ENCODE peak calls at places on chromosomes 6 and 20, in seven cellular contexts. X is K562, D is cardiac fibroblast, U is astrocyte of the cerebellum, G is GM20000, Y is tibial artery, J is RWPE1. S is an unnamed sample.

GRCh38 chr6:13559251-13559650 is 15.2 kb upstream of the SIRT5 start:
- DNase-seq in X (no peak), D (no peak), U (no peak), G (no peak), Y (no peak), J (no peak), S (no peak)

GRCh38 chr6:8905647-8906231 is 470.4 kb upstream of the SLC35B3 start:
- DNase-seq in X (no peak), D (no peak), U (no peak), G (no peak), Y (no peak), J (no peak), S (no peak)

GRCh38 chr20:58174708-58175287 is 53.7 kb downstream of the ANKRD60 start:
- DNase-seq in X (no peak), D (no peak), U (no peak), G (no peak), Y (peak), J (no peak), S (no peak)

GRCh38 chr20:56631318-56631989 is 2.3 kb downstream of the TFAP2C start:
- DNase-seq in X (no peak), D (no peak), U (no peak), G (no peak), Y (no peak), J (no peak), S (no peak)

GRCh38 chr6:34414999-34415858 is 10.6 kb downstream of the RPS10 start:
- DNase-seq in X (peak), D (peak), U (peak), G (peak), Y (peak), J (peak), S (peak)

GRCh38 chr20:58449703-58450138 is 60.7 kb downstream of the VAPB start:
- DNase-seq in X (no peak), D (no peak), U (no peak), G (no peak), Y (no peak), J (no peak), S (no peak)

GRCh38 chr6:145963216-145964068 is 716 bp downstream of the SHPRH start:
- DNase-seq in X (peak), D (peak), U (no peak), G (peak), Y (peak), J (peak), S (no peak)

GRCh38 chr6:153959281-153959680 is 79.8 kb upstream of the OPRM1 start:
- DNase-seq in X (no peak), D (no peak), U (no peak), G (no peak), Y (no peak), J (no peak), S (no peak)

GRCh38 chr6:71419217-71419953 is 130.8 kb downstream of the OGFRL1 start:
- DNase-seq in X (no peak), D (no peak), U (no peak), G (no peak), Y (no peak), J (no peak), S (no peak)

GRCh38 chr6:139256087-139256486 is 35.7 kb downstream of the TXLNB start:
- DNase-seq in X (no peak), D (peak), U (peak), G (no peak), Y (peak), J (no peak), S (peak)

GRCh38 chr20:13681248-13682125 is 42.8 kb upstream of the TASP1 start:
- DNase-seq in X (no peak), D (no peak), U (no peak), G (peak), Y (no peak), J (no peak), S (no peak)

GRCh38 chr20:51534764-51535386 is 7.6 kb downstream of the NFATC2 start:
- DNase-seq in X (no peak), D (no peak), U (no peak), G (no peak), Y (no peak), J (no peak), S (no peak)

GRCh38 chr6:5665173-5665572 is 341.6 kb downstream of the NRN1 start:
- DNase-seq in X (no peak), D (no peak), U (no peak), G (no peak), Y (no peak), J (no peak), S (no peak)

GRCh38 chr6:235763-236360 is 56.4 kb upstream of the DUSP22 start:
- DNase-seq in X (no peak), D (peak), U (no peak), G (no peak), Y (no peak), J (no peak), S (peak)

GRCh38 chr6:113645576-113645970 is 211.6 kb upstream of the MARCKS start:
- DNase-seq in X (no peak), D (peak), U (peak), G (no peak), Y (no peak), J (peak), S (peak)

GRCh38 chr6:35727206-35727934 is 9.5 kb upstream of the ARMC12 start:
- DNase-seq in X (peak), D (peak), U (no peak), G (no peak), Y (peak), J (peak), S (no peak)

GRCh38 chr6:128365520-128366160 is 154.8 kb downstream of the PTPRK start:
- DNase-seq in X (no peak), D (no peak), U (no peak), G (no peak), Y (no peak), J (no peak), S (no peak)

GRCh38 chr6:7671581-7671980 is 54.3 kb upstream of the BMP6 start:
- DNase-seq in X (no peak), D (peak), U (no peak), G (no peak), Y (no peak), J (no peak), S (peak)

GRCh38 chr6:7674291-7674690 is 51.6 kb upstream of the BMP6 start:
- DNase-seq in X (no peak), D (peak), U (no peak), G (no peak), Y (no peak), J (no peak), S (no peak)

GRCh38 chr6:7671076-7671475 is 54.8 kb upstream of the BMP6 start:
- DNase-seq in X (no peak), D (peak), U (no peak), G (no peak), Y (no peak), J (peak), S (no peak)

GRCh38 chr6:7672066-7673062 is 53.5 kb upstream of the BMP6 start:
- DNase-seq in X (no peak), D (peak), U (no peak), G (no peak), Y (no peak), J (no peak), S (no peak)

DNA sequence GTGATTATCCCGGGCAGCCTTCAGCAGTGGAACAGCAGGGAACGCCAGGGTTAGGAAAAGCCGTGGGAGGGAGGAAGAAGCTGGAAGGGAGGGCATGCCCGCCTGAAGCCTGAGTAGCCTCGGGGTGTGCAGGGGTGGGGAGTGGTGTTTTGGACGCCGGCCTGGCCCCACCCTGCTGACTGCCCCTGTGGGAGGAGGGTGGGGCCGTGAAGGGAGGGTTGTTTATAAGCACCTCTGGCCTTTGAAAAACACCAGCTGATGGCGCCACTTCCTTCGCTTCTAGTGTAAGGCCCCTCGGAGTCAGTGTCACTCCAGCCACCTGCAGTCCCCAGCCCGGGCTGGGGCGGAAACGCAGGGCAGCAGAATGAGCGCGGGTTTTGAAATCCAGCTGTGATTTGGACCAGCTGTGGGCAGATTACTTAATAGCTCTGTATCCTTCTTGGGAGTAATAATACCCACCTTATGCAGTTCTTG is 52.8 kb upstream of the BMP6 start:
- DNase-seq in X (peak), D (peak), U (no peak), G (no peak), Y (peak), J (peak), S (peak)
- TF ChIP-seq CTCF in X (peak), D (no peak), U (no peak), G (no peak), Y (no peak), J (peak), S (peak)

DNA sequence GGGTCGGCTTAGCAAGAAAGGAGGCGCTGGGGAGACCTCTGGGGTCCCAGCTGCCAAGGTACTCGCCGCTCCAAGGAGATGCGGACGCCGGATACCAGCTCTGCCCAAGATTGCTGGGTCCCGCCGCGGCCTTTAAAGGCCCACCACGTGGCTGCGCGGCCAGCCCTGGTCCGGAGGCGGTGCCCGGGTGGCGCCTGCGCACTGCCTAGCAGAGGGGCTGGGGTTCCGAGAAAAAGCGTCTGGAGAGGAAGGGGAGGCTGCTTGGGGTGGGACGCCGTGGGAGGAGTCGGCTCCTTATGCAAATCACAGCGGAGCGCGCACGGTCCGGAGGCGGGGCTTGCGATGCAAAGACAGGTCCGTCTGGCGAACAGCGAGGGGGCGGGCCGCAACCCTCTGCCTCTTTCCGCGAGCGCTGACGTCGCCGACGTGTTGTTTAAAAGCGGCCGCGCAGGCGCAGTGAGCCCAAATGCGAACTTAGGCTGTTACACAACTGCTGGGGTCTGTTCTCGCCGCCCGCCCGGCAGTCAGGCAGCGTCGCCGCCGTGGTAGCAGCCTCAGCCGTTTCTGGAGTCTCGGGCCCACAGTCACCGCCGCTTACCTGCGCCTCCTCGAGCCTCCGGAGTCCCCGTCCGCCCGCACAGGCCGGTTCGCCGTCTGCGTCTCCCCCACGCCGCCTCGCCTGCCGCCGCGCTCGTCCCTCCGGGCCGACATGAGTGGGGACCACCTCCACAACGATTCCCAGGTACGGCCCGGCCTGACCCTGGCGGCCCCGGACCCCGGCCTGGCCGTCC is at the start of gene TOP1:
- DNase-seq in X (peak), D (peak), U (peak), G (peak), Y (peak), J (peak), S (peak)
- TF ChIP-seq CTCF in X (no peak), D (no peak), U (no peak), G (no peak), Y (no peak), J (no peak), S (no peak)

GRCh38 chr20:17658648-17658993 is 23.4 kb downstream of the RRBP1 start:
- DNase-seq in X (no peak), D (no peak), U (no peak), G (no peak), Y (peak), J (no peak), S (no peak)

GRCh38 chr20:17661121-17661744 is 20.8 kb downstream of the RRBP1 start:
- DNase-seq in X (no peak), D (no peak), U (no peak), G (no peak), Y (peak), J (no peak), S (no peak)

GRCh38 chr20:17660667-17661066 is 21.4 kb downstream of the RRBP1 start:
- DNase-seq in X (no peak), D (no peak), U (no peak), G (no peak), Y (peak), J (no peak), S (no peak)

GRCh38 chr20:17657898-17658647 is 24.0 kb downstream of the RRBP1 start:
- DNase-seq in X (no peak), D (no peak), U (no peak), G (no peak), Y (peak), J (no peak), S (no peak)

GRCh38 chr20:17659801-17660200 is 22.2 kb downstream of the RRBP1 start:
- DNase-seq in X (no peak), D (no peak), U (no peak), G (no peak), Y (peak), J (no peak), S (no peak)
- TF ChIP-seq CTCF in X (no peak), D (no peak), U (peak), G (no peak), Y (no peak), J (no peak), S (no peak)

DNA sequence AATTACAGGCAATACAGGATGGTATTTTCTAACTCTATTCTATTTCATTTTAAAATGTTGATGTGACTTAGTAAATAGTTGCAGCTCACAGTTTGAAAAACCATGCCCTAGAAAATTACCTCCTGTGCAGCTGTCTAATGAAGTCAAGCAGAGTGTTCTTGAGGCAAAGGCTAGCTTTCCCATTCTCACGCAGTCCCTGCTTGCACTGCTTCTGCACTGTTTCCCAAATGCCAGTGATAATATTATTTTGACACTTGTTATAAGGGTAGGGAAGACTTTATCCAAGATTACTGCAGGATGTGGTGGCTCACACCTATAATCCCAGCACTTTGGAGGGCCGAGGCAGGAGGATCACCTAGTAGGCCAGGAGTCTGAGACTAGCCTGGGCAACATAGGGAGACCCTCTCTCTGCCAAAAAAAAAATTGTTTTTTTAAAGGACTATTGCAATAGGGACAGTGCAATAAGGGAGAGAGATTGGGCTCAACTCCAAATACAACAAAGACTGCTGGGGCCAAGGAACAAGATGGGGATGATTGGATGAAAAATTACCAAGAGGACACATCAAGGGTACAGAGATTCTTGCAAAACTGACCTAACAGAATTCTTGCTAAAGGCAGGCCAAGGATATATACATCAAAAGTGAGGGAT is 196.1 kb downstream of the LY86 start:
- DNase-seq in X (no peak), D (no peak), U (no peak), G (no peak), Y (no peak), J (no peak), S (no peak)
- TF ChIP-seq CTCF in X (no peak), D (no peak), U (no peak), G (no peak), Y (no peak), J (no peak), S (no peak)

GRCh38 chr20:44603327-44603726 is 20.9 kb downstream of the PKIG start:
- DNase-seq in X (no peak), D (no peak), U (no peak), G (no peak), Y (peak), J (no peak), S (no peak)
- TF ChIP-seq CTCF in X (peak), D (no peak), U (no peak), G (no peak), Y (no peak), J (no peak), S (no peak)

DNA sequence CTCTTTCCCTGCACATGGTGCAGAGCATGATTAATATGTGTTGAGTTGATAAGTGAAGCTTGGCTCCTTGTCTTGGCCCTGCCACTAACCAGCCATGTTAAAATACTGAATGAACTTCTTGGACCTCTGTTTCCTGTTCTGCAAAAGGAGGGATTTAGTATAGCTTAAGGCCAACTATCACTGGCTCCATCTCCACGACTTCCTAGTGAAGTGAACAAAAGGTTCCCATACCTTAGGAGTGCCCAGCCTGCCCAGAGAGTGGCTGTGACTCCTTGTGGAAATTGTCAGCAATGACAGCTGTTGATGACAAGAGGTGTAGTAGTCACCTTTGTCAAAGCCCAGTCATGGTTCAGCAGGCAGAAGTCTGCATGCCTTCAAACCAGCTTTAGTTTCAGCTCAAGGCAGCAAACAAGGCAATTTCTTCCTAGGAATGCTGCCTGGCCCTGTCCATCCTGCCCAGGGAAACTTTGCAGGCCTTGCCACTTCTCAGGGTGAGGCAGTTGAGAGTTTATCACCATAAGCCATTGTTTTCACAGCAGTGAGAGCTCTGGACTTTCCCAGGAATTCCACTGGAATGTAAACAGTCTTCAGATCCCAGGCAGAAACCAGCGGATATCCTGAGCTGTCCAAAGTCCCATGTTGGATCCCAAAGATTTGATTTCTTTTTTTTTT is 169.7 kb upstream of the TNFAIP3 start:
- DNase-seq in X (no peak), D (peak), U (peak), G (no peak), Y (no peak), J (no peak), S (no peak)
- TF ChIP-seq CTCF in X (peak), D (no peak), U (no peak), G (no peak), Y (no peak), J (no peak), S (no peak)

DNA sequence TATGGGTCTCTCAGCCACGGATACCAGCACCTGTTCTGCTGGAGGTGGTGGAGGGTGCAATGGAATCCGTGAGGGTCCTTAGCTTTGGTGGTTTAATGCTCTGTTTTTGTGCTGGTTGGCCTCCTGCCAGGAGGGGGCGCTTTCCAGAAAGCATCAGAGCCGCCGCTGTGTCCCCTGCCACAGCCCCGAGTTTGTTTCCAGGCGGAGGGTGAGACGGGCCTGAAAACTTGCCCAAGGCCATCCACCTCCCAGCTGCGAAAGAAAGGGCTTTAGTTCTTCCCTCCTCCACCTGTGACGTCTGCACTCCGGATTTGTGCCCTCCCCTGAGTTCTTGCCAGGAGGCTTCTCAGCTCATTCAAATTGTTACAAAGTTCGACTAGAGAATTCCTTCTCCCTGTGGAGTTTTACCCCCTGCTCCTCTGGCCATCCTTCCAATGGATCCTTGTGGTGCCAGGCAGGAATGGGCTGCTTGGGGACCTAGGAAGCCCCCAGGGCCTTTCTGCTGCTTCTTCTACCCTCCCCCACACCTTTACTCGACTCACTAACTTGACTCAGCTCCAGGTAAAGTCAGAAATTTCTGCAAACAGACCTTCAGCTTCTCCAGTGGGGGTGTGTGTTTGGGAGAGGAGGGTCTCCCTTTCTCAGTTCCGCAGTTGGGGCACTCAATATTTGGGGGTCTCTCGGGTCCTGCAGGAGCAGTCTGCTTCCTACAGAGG is 873.7 kb downstream of the KIF16B start:
- DNase-seq in X (no peak), D (no peak), U (no peak), G (no peak), Y (no peak), J (no peak), S (no peak)
- TF ChIP-seq CTCF in X (no peak), D (no peak), U (no peak), G (no peak), Y (no peak), J (no peak), S (no peak)

GRCh38 chr6:52666523-52666922 is 4.4 kb upstream of the TMEM14A start:
- DNase-seq in X (no peak), D (no peak), U (no peak), G (no peak), Y (no peak), J (no peak), S (no peak)

GRCh38 chr6:52672422-52673025 is 1.6 kb downstream of the TMEM14A start:
- DNase-seq in X (peak), D (peak), U (no peak), G (no peak), Y (no peak), J (peak), S (no peak)

GRCh38 chr6:52675372-52675771 is 4.5 kb downstream of the TMEM14A start:
- DNase-seq in X (no peak), D (no peak), U (no peak), G (no peak), Y (no peak), J (no peak), S (no peak)

GRCh38 chr6:52667572-52667971 is 3.3 kb upstream of the TMEM14A start:
- DNase-seq in X (no peak), D (no peak), U (no peak), G (peak), Y (no peak), J (no peak), S (no peak)

GRCh38 chr6:52670502-52671409 is at the start of gene TMEM14A:
- DNase-seq in X (peak), D (peak), U (peak), G (peak), Y (peak), J (peak), S (peak)
- TF ChIP-seq CTCF in X (peak), D (no peak), U (peak), G (no peak), Y (no peak), J (no peak), S (no peak)

S was measured in AG09319.